ENCODE peak calls at places on chromosome 13, in five cellular contexts. N is fibroblast of lung, T is gastrocnemius medialis, V is PC-3, E is right atrium auricular region. J is an unnamed sample. For H3K4me1, H3K9me3 and H3K27me3, the result is how much of the 10 kb centered on the place peaks cover.

GRCh38 chr13:106691861-106692260 is 123.9 kb upstream of the ARGLU1 start:
- DNase-seq in N (no peak), T (no peak), V (no peak), E (no peak), J (no peak)

GRCh38 chr13:113776231-113777125 is 17.5 kb downstream of the TMEM255B start:
- DNase-seq in N (no peak), T (no peak), V (no peak), E (no peak), J (no peak)

GRCh38 chr13:81577601-81578000 is 1236.7 kb upstream of the SPRY2 start:
- DNase-seq in N (peak), T (no peak), V (no peak), E (no peak), J (no peak)

GRCh38 chr13:47594833-47595232 is 406.2 kb downstream of the SUCLA2 start:
- DNase-seq in N (no peak), T (no peak), V (peak), E (no peak), J (peak)

GRCh38 chr13:113974304-113975281 is 717 bp upstream of the C13orf46 start:
- DNase-seq in N (no peak), T (no peak), V (no peak), E (no peak), J (no peak)

GRCh38 chr13:60369242-60369641 is 27.8 kb upstream of the TDRD3 start:
- DNase-seq in N (no peak), T (no peak), V (peak), E (no peak), J (no peak)

GRCh38 chr13:67416047-67416925 is 186.2 kb upstream of the PCDH9 start:
- DNase-seq in N (peak), T (no peak), V (peak), E (no peak), J (peak)

GRCh38 chr13:111280666-111281577 is 39.5 kb upstream of the TEX29 start:
- DNase-seq in N (peak), T (no peak), V (no peak), E (no peak), J (no peak)

GRCh38 chr13:48210178-48210577 is 22.8 kb upstream of the ITM2B start:
- DNase-seq in N (peak), T (no peak), V (peak), E (no peak), J (no peak)

GRCh38 chr13:23421596-23421995 is 11.9 kb downstream of the SACS start:
- DNase-seq in N (no peak), T (no peak), V (no peak), E (no peak), J (no peak)

GRCh38 chr13:47949799-47950198 is 51.3 kb downstream of the SUCLA2 start:
- DNase-seq in N (no peak), T (no peak), V (no peak), E (no peak), J (no peak)

GRCh38 chr13:75258159-75258782 is 223.7 kb downstream of the TBC1D4 start:
- DNase-seq in N (peak), T (no peak), V (peak), E (no peak), J (peak)

GRCh38 chr13:59782696-59783095 is 381.0 kb downstream of the DIAPH3 start:
- DNase-seq in N (no peak), T (no peak), V (no peak), E (no peak), J (no peak)

GRCh38 chr13:102141625-102142472 is 260.0 kb downstream of the FGF14 start:
- DNase-seq in N (peak), T (no peak), V (peak), E (no peak), J (no peak)

GRCh38 chr13:76020421-76020955 is 384.4 kb downstream of the LMO7 start:
- DNase-seq in N (no peak), T (no peak), V (no peak), E (no peak), J (no peak)

GRCh38 chr13:19622189-19622588 is 11.3 kb upstream of the MPHOSPH8 start:
- DNase-seq in N (no peak), T (no peak), V (no peak), E (no peak), J (no peak)

GRCh38 chr13:45490068-45490467 is 25.3 kb downstream of the COG3 start:
- DNase-seq in N (no peak), T (no peak), V (peak), E (no peak), J (no peak)

GRCh38 chr13:109271991-109272454 is 514.4 kb downstream of the IRS2 start:
- DNase-seq in N (peak), T (no peak), V (peak), E (no peak), J (no peak)

GRCh38 chr13:83907196-83907989 is 25.1 kb upstream of the SLITRK1 start:
- DNase-seq in N (no peak), T (no peak), V (no peak), E (no peak), J (no peak)

GRCh38 chr13:73714522-73714921 is 419.7 kb downstream of the KLF12 start:
- DNase-seq in N (no peak), T (no peak), V (no peak), E (no peak), J (no peak)

GRCh38 chr13:41111454-41111853 is 21.1 kb downstream of the KBTBD6 start:
- DNase-seq in N (no peak), T (no peak), V (no peak), E (no peak), J (no peak)

DNA sequence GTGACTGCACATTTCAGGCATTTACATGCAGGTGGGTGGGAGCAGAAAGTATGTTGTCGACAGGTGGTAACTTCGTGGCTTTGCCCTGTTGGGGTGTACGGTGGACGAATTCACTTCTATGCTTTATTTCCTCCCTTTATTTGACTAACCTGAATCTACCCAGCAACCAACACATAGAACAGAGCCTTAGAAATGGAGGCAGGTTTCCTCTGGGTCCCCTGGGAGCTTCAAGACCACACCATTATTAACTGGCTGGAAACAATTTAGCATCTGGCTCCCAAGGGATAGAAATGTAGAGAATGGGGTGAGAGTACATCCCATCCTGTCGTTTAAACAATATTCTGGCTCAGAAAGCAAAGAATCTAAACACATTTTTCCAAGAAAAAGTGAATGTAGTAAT is 244.4 kb downstream of the DLEU7 start:
- DNase-seq in N (no peak), T (no peak), V (no peak), E (no peak), J (no peak)
- H3K4me1 ChIP-seq in N (under half), T (under half), V (under half), E (under half), J (under half)

DNA sequence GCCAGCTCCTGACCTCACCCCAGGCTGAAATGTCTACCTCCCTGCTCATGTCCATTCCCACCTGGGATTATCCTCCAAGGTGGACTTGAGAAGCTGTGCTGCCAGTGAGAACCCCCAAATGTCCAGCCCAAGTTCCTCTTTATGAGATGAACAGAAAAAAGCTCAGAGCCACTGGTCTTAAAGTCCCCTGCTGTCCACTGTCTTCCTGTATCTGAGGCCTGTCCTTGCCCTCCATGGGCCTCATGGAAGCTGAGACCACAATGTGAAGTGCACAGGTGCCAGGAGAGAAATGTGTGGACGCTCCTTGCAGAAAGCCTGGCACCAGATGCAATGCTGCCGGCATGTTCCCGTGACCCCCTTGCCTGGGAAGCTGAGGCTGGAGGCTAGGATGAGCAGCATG is 3.3 kb upstream of the AMER2 start:
- DNase-seq in N (no peak), T (no peak), V (no peak), E (no peak), J (no peak)
- H3K9me3 ChIP-seq in N (under half), T (under half), V (under half), E (under half), J (under half)

GRCh38 chr13:97226788-97227627 is 4.9 kb downstream of the MBNL2 start:
- DNase-seq in N (no peak), T (no peak), V (no peak), E (no peak), J (no peak)
- H3K27me3 ChIP-seq in N (under half), T (under half), V (under half), E (under half), J (half or more)

DNA sequence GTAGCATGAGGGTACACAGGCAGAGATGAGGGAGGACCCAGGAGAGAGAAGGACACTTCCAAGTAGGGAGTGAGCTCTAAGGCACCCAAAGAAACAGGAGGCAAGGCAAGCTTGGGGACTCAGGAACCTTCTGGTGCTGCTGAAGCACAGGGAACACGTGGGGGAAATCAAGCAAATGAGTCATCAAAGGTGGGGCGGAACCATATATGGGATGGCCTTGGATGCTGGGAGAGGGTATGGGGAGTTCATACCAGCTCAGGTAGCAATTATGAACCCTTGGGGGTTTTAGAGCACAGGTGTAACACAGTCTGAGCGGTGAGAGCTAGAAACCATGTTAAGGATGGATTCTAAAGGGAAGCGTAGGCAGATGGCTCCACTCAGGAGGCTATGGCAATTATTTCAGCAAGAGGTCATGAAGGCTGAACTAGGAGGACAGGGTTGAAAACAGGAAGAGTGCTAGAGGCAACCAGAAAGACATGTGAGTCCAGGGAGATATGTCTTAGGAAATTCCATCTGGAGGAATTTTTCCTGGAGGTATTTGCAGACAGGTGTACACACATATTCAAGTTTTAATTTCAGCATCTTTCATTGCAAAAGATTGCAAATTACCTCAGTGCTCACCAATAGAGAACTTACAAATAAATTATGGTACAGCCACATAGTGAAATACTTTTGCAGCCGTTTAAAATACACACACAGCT is 77.1 kb downstream of the STARD13 start:
- DNase-seq in N (no peak), T (no peak), V (no peak), E (no peak), J (no peak)
- H3K4me1 ChIP-seq in N (under half), T (under half), V (under half), E (half or more), J (under half)

GRCh38 chr13:56247692-56248091 is 893.0 kb upstream of the PRR20A start:
- DNase-seq in N (no peak), T (no peak), V (no peak), E (no peak), J (no peak)
- H3K9me3 ChIP-seq in N (under half), T (under half), V (under half), E (under half), J (under half)

GRCh38 chr13:30906411-30906990 is 430 bp downstream of the MEDAG start:
- DNase-seq in N (peak), T (no peak), V (no peak), E (no peak), J (no peak)

GRCh38 chr13:30905932-30906383 is at the start of gene MEDAG:
- DNase-seq in N (peak), T (peak), V (no peak), E (peak), J (no peak)

GRCh38 chr13:30908416-30908980 is 2.4 kb downstream of the MEDAG start:
- DNase-seq in N (peak), T (no peak), V (no peak), E (no peak), J (no peak)

GRCh38 chr13:30904043-30904442 is 2.0 kb upstream of the MEDAG start:
- DNase-seq in N (no peak), T (no peak), V (no peak), E (no peak), J (no peak)

GRCh38 chr13:30907167-30907761 is 1.2 kb downstream of the MEDAG start:
- DNase-seq in N (peak), T (no peak), V (no peak), E (no peak), J (no peak)
- H3K27me3 ChIP-seq in N (under half), T (under half), V (half or more), E (under half), J (under half)